ENCODE peak calls at places on chromosome 1, in six cellular contexts. T is IMR-90; C is kidney epithelial cell; S is brain microvascular endothelial cell; Y is Peyer's patch; P is CD4-positive, CD25-positive, alpha-beta regulatory T cell. X is an unnamed sample. For H3K36me3, the result is how much of the 10 kb centered on the place peaks cover.

GRCh38 chr1:170687625-170688024 is 23.7 kb downstream of the PRRX1 start:
- DNase-seq in S (no peak), P (no peak), T (no peak), Y (no peak), C (no peak), X (no peak)

GRCh38 chr1:212554401-212554800 is 54.2 kb upstream of the ATF3 start:
- DNase-seq in C (no peak), S (no peak), Y (no peak), T (peak), P (no peak), X (no peak)

GRCh38 chr1:209260146-209260545 is 323.4 kb upstream of the CAMK1G start:
- DNase-seq in C (no peak), Y (no peak), T (no peak), P (no peak), S (no peak), X (no peak)

GRCh38 chr1:201528631-201529260 is 10.2 kb upstream of the NAV1 start:
- DNase-seq in P (no peak), Y (no peak), C (no peak), T (peak), S (no peak), X (peak)

GRCh38 chr1:203435628-203436027 is 40.0 kb upstream of the PRELP start:
- DNase-seq in Y (no peak), S (no peak), P (no peak), C (no peak), T (no peak), X (no peak)

GRCh38 chr1:244273262-244273844 is 178.4 kb downstream of the ADSS2 start:
- DNase-seq in T (no peak), C (no peak), Y (no peak), P (no peak), S (no peak), X (no peak)

GRCh38 chr1:63042278-63042677 is 258.3 kb downstream of the ATG4C start:
- DNase-seq in T (no peak), Y (no peak), P (no peak), S (no peak), C (no peak), X (no peak)

GRCh38 chr1:193221641-193222040 is 35.2 kb upstream of the B3GALT2 start:
- DNase-seq in T (no peak), P (no peak), C (no peak), Y (no peak), S (no peak), X (no peak)

GRCh38 chr1:85705940-85706339 is 2.3 kb downstream of the ZNHIT6 start:
- DNase-seq in S (no peak), P (no peak), T (no peak), C (no peak), Y (no peak), X (no peak)

GRCh38 chr1:29893036-29893723 is 656.9 kb downstream of the PTPRU start:
- DNase-seq in T (no peak), S (no peak), C (no peak), Y (no peak), P (no peak), X (no peak)

GRCh38 chr1:9371391-9371935 is 78.8 kb downstream of the SPSB1 start:
- DNase-seq in C (peak), T (peak), P (no peak), S (peak), Y (no peak), X (peak)

GRCh38 chr1:28790384-28791035 is 21.5 kb upstream of the OPRD1 start:
- DNase-seq in P (no peak), T (peak), Y (no peak), S (peak), C (no peak), X (no peak)

GRCh38 chr1:92663769-92664168 is 121.1 kb downstream of the EVI5 start:
- DNase-seq in T (no peak), Y (no peak), C (no peak), P (no peak), S (no peak), X (no peak)

GRCh38 chr1:91166106-91166712 is 144.4 kb upstream of the ZNF644 start:
- DNase-seq in T (peak), P (peak), S (peak), C (no peak), Y (peak), X (peak)

GRCh38 chr1:109485001-109485400 is 1.3 kb downstream of the ATXN7L2 start:
- DNase-seq in S (no peak), C (no peak), T (no peak), Y (no peak), P (no peak), X (no peak)
- H3K36me3 ChIP-seq in S (under half), C (under half), T (under half), Y (under half), P (under half), X (under half)

GRCh38 chr1:17338706-17339493 is 30.9 kb downstream of the PADI4 start:
- DNase-seq in T (no peak), C (no peak), Y (no peak), P (no peak), S (no peak), X (no peak)

GRCh38 chr1:17339521-17339920 is 31.5 kb downstream of the PADI4 start:
- DNase-seq in C (no peak), S (no peak), P (no peak), Y (no peak), T (no peak), X (no peak)

GRCh38 chr1:17333081-17333480 is 25.1 kb downstream of the PADI4 start:
- DNase-seq in Y (no peak), S (no peak), P (no peak), C (no peak), T (no peak), X (no peak)

GRCh38 chr1:17340358-17340757 is 31.6 kb upstream of the PADI6 start:
- DNase-seq in S (no peak), T (no peak), C (no peak), P (no peak), Y (no peak), X (no peak)

DNA sequence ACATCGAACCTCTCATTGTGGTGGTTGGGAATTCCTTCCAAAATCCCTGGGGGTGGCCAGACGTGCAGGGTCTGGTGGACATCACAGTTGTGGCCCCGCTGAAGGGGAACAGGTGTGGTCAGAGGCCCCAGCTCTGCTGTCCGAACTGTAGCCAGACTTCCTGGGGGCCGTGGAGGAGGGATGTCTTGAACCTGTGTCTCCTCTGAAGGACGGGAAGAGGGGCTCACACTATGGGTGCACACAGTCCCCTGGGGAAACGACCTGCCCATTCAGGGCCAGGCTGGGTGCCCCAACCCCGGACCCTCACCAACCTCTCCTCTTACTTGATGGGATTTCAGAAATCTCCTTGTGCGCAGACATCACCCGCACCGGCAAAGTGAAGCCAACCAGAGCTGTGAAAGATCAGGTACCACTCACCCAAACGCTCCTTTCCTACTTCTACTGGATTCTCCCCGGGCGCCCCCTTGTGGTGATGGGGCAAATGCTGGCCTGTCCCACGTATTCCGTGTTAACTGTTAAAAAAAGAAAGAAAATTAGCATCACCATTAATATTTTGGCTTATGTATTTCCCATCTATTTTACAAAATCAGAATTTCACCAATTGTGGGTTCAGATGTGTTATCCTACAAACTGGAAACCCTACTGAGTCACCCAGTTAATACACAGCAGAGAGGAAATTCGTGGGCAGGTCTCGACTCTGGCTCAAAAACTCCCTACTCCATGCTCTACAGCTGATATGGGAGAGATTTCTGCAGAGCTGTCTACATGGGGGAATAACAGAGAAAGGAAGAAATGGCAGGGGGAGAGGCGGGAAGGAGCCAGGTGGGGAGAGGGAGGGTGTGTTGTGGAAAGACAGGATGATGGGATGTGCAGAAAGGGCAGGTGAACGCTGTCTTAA is 28.1 kb downstream of the PADI4 start:
- DNase-seq in Y (peak), S (peak), T (peak), C (no peak), P (peak), X (peak)
- H3K4me3 ChIP-seq in Y (no peak), S (no peak), T (no peak), C (no peak), P (no peak), X (no peak)

DNA sequence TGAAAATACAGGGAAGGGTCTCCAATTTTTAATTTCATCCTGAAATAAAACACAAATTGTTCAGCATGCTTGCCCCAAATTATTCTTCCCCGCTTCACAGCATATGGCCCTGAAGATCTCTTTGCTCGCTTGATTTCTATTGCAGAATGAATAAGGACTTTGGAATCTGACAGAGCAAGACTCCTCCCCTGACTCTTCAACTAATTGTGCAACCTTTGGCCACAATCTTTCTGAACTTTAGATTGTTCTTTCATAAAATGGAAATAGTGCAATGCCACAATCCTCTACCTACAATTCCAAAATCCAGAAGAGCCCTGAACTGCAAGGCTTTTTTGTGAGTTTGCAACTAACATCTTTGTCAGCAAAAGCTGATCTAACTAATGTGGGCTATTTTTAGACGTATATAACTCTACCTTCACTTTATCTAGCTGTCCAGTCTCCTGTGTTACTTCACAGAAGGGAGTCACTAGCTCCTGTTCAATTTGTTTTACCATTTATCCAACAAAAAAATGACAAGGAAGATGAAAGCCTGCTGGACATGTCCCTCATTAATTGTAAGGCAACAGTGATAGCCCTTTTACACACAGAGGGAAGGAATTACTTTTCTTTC is 13.4 kb downstream of the RNASEL start:
- DNase-seq in S (peak), P (no peak), C (no peak), T (peak), Y (no peak), X (peak)
- H3K36me3 ChIP-seq in S (under half), P (half or more), C (under half), T (under half), Y (half or more), X (under half)

GRCh38 chr1:77412794-77413530 is 131.1 kb downstream of the AK5 start:
- DNase-seq in C (no peak), T (no peak), S (no peak), Y (no peak), P (no peak), X (no peak)
- H3K4me3 ChIP-seq in C (no peak), T (no peak), S (no peak), Y (no peak), P (peak), X (no peak)

DNA sequence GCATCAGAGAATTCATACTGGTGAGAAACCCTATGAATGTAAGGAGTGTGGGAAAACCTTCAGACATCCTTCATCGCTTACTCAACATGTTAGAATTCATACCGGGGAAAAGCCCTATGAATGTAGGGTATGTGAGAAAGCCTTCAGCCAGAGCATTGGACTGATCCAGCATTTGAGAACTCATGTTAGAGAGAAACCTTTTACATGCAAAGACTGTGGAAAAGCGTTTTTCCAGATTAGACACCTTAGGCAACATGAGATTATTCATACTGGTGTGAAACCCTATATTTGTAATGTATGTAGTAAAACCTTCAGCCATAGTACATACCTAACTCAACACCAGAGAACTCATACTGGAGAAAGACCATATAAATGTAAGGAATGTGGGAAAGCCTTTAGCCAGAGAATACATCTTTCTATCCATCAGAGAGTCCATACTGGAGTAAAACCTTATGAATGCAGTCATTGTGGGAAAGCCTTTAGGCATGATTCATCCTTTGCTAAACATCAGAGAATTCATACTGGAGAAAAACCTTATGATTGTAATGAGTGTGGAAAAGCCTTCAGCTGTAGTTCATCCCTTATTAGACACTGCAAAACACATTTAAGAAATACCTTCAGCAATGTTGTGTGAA is 12.8 kb downstream of the ZFP69B start:
- DNase-seq in S (no peak), C (no peak), P (no peak), T (no peak), Y (no peak), X (no peak)
- H3K36me3 ChIP-seq in S (under half), C (under half), P (under half), T (under half), Y (under half), X (under half)

GRCh38 chr1:2212167-2212541 is 16.0 kb upstream of the SKI start:
- DNase-seq in T (peak), C (no peak), P (no peak), Y (no peak), S (no peak), X (no peak)

GRCh38 chr1:2212542-2213491 is 15.3 kb upstream of the SKI start:
- DNase-seq in P (peak), Y (peak), C (no peak), T (peak), S (peak), X (peak)

GRCh38 chr1:2215329-2215728 is 12.8 kb upstream of the SKI start:
- DNase-seq in C (no peak), P (no peak), T (no peak), S (no peak), Y (no peak), X (no peak)

GRCh38 chr1:2214541-2215241 is 13.4 kb upstream of the SKI start:
- DNase-seq in C (no peak), T (no peak), S (no peak), Y (no peak), P (no peak), X (no peak)

DNA sequence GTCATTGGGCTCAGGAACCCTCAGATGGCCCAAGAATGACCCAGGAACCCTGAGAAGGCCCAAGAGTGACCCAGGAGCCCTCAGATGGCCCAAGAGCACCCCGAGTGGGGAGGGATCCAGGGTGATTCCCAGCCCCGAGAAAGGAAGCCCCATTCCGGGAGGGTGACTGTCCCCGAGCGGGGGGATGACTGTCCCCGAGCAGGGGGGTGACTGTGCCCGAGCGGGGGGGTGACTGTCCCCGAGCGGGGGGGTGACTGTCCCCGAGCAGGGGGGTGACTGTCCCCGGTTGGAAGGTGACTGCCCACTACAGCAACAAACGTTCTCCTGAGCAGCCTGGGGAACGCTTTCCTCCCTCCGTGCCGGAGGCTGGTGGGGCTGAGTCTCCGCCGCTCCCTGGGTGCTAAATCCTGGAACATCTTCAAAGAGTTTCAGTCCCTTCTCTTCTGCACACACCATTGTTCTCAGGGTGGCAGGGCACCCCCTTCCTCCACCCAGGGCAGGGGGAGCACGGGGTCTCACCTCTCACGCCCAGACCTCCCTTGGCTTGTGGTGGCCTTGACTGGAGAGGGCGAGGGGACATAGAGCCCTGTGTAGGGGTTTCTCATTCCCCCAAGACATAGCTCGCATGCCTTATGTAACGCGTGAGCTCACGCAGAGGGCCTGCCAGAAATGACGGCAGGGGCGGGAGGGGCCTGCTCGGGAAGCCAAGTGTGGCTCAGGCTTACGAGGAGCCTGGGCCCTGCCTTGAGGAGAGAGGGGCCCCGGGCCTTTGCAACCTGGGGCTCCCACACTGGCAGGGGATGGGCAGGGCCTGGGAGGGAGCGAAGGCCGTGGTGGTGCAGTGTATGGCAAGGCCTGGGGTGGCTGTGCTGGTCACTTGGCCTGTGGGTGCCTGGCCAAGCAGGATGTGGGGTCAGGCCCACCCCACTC is 14.3 kb upstream of the SKI start:
- DNase-seq in S (peak), P (no peak), T (peak), C (no peak), Y (no peak), X (no peak)
- H3K4me3 ChIP-seq in S (no peak), P (no peak), T (no peak), C (no peak), Y (peak), X (no peak)

GRCh38 chr1:11964656-11965055 is 15.6 kb upstream of the MFN2 start:
- DNase-seq in T (no peak), P (no peak), S (no peak), Y (no peak), C (no peak), X (no peak)

GRCh38 chr1:11961230-11961629 is 19.0 kb upstream of the MFN2 start:
- DNase-seq in C (peak), P (no peak), S (peak), Y (no peak), T (no peak), X (peak)

GRCh38 chr1:11960276-11960675 is 20.0 kb upstream of the MFN2 start:
- DNase-seq in T (no peak), Y (no peak), S (no peak), P (no peak), C (no peak), X (no peak)

GRCh38 chr1:11960710-11961109 is 19.5 kb upstream of the MFN2 start:
- DNase-seq in S (no peak), C (no peak), P (no peak), T (no peak), Y (no peak), X (no peak)

GRCh38 chr1:11963622-11964021 is 16.6 kb upstream of the MFN2 start:
- DNase-seq in Y (no peak), C (no peak), S (no peak), P (no peak), T (no peak), X (no peak)
- H3K36me3 ChIP-seq in Y (under half), C (under half), S (half or more), P (under half), T (half or more), X (under half)

DNA sequence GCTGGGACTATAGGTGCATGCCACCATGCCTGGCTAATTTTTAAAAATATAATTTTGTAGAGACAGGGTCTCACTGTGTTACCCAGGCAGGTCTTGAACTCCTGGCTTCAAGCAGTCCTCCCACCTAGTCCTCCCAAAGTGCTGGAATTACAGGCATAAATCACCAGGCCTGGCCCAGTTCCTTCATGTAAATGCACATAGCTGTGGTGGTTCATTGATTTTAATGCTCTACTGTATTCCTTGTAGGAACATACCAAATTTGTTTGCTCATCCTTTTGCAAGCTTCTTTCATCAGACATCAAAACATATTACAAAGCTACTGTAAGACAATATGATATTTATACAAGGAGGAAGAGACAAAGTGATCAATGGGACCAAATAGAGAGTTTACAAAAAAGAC is 237.5 kb upstream of the ESRRG start:
- DNase-seq in C (no peak), T (peak), P (no peak), S (no peak), Y (no peak), X (no peak)
- H3K4me3 ChIP-seq in C (no peak), T (no peak), P (no peak), S (no peak), Y (no peak), X (no peak)

GRCh38 chr1:93877529-93877928 is 1.5 kb downstream of the DNTTIP2 start:
- DNase-seq in Y (no peak), T (no peak), C (no peak), P (no peak), S (no peak), X (no peak)
- H3K36me3 ChIP-seq in Y (under half), T (under half), C (under half), P (under half), S (under half), X (under half)

X was measured in small intestine.